ENCODE peak calls at places on chromosomes 1 and 21, in nine cellular contexts. K is AG04450, Z is HCT116, L is colonic mucosa, B is WERI-Rb-1, D is left ventricle myocardium inferior, Q is GM12865, C is mammary epithelial cell, N is AG10803. P is an unnamed sample.

GRCh38 chr1:77234096-77234495 is 14.9 kb upstream of the PIGK start:
- DNase-seq in K (no peak), Z (no peak), L (no peak), B (no peak), D (no peak), Q (no peak), C (no peak), N (no peak), P (no peak)

GRCh38 chr1:62589321-62589720 is 8.0 kb upstream of the ANGPTL3 start:
- DNase-seq in K (peak), Z (no peak), L (no peak), B (no peak), D (no peak), Q (no peak), C (no peak), N (peak), P (peak)

GRCh38 chr1:181969902-181970301 is 91.6 kb downstream of the ZNF648 start:
- DNase-seq in K (no peak), Z (no peak), L (no peak), B (no peak), D (no peak), Q (no peak), C (no peak), N (no peak), P (no peak)

GRCh38 chr1:156691665-156692408 is 13.5 kb downstream of the CRABP2 start:
- DNase-seq in K (no peak), Z (no peak), L (no peak), B (peak), D (no peak), Q (no peak), C (peak), N (no peak), P (no peak)

GRCh38 chr21:33112151-33112550 is 42.2 kb downstream of the OLIG1 start:
- DNase-seq in K (no peak), Z (no peak), L (no peak), B (no peak), D (no peak), Q (no peak), C (no peak), N (no peak), P (no peak)

GRCh38 chr1:219577331-219577730 is 35.6 kb downstream of the ZC3H11B start:
- DNase-seq in K (no peak), Z (no peak), L (no peak), B (no peak), D (no peak), Q (no peak), C (no peak), N (no peak), P (no peak)

GRCh38 chr1:76428027-76428426 is 353.5 kb downstream of the ST6GALNAC3 start:
- DNase-seq in K (no peak), Z (no peak), L (no peak), B (no peak), D (no peak), Q (no peak), C (no peak), N (no peak), P (peak)

GRCh38 chr1:13582713-13583443 is 754 bp upstream of the PDPN start:
- DNase-seq in K (no peak), Z (no peak), L (no peak), B (no peak), D (no peak), Q (no peak), C (no peak), N (no peak), P (no peak)

GRCh38 chr1:238950786-238951185 is 435.6 kb upstream of the CHRM3 start:
- DNase-seq in K (no peak), Z (no peak), L (no peak), B (no peak), D (no peak), Q (no peak), C (no peak), N (no peak), P (no peak)

DNA sequence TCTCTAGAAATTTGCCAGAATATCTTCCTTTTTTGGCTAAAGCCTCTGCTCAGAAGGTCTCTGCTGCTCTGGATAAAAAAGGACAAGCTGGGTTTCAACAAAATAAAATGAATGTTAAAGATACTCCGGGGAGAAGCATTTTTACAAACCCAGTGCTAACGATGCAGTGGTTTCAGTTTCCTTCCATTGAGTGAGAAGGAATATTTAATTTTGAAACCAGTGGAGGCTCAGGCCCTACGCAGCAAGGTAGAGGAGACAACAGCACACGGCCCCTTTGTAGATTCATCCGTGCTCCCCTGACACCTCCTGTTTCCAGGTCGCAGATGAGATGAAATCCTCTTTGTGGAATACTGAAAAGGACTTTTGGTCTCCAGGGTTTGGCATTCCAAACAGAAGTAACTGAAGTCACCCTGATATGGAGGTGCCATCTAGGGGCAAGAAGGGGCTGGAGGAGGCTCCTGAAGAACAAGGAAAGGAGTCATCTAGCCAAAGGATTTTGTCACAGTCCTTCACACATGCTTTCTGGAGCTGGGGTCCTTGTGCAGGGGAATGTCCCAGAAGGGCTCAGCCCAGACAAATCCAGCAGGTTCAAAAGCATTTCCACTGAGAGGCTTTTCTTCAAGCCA is 65.7 kb upstream of the SYT6 start:
- DNase-seq in K (no peak), Z (no peak), L (no peak), B (peak), D (no peak), Q (no peak), C (no peak), N (peak), P (peak)
- H3K4me3 ChIP-seq in K (peak), Z (no peak), L (no peak), B (no peak), D (peak), Q (no peak), C (no peak), N (no peak), P (peak)

GRCh38 chr1:2429780-2430591 is 17.6 kb upstream of the PEX10 start:
- DNase-seq in K (no peak), Z (no peak), L (no peak), B (peak), D (no peak), Q (peak), C (no peak), N (no peak), P (no peak)
- TF ChIP-seq CTCF in K (peak), Z (peak), L (peak), B (peak), D (no peak), Q (peak), C (peak), N (peak), P (peak)

GRCh38 chr1:27360159-27361043 is 6.4 kb downstream of the MAP3K6 start:
- DNase-seq in K (no peak), Z (no peak), L (peak), B (no peak), D (no peak), Q (peak), C (no peak), N (no peak), P (no peak)
- H3K4me3 ChIP-seq in K (no peak), Z (no peak), L (peak), B (no peak), D (peak), Q (peak), C (no peak), N (no peak), P (no peak)

GRCh38 chr1:176949033-176949662 is 215.4 kb downstream of the ASTN1 start:
- DNase-seq in K (no peak), Z (peak), L (peak), B (peak), D (peak), Q (peak), C (peak), N (peak), P (peak)
- TF ChIP-seq CTCF in K (peak), Z (peak), L (peak), B (peak), D (peak), Q (peak), C (peak), N (peak), P (peak)

P was measured in fibroblast of pulmonary artery.